ENCODE peak calls at places on chromosomes 13 and 19, in nine cellular contexts. S is PC-9, Y is astrocyte of the cerebellum, G is RWPE1, Q is lower lobe of right lung, I is right lobe of liver, P is AG09319, V is psoas muscle, E is PC-3. B is an unnamed sample.

GRCh38 chr19:18373407-18373891 is 12.5 kb upstream of the GDF15 start:
- DNase-seq in V (no peak), P (no peak), G (no peak), I (no peak), Y (no peak), Q (no peak), E (no peak), S (no peak), B (no peak)

GRCh38 chr19:351976-352625 is 7.5 kb upstream of the MIER2 start:
- DNase-seq in S (no peak), Q (no peak), G (no peak), V (no peak), P (no peak), E (no peak), I (no peak), Y (no peak), B (no peak)

GRCh38 chr13:82713681-82714405 is 1168.4 kb downstream of the SLITRK1 start:
- DNase-seq in P (no peak), V (no peak), S (no peak), G (no peak), Q (no peak), I (no peak), Y (peak; percentile 11), E (peak; percentile 28), B (no peak)

GRCh38 chr19:48713041-48713863 is 6.3 kb downstream of the MAMSTR start:
- DNase-seq in S (no peak), Y (no peak), Q (no peak), E (no peak), G (no peak), I (no peak), V (no peak), P (no peak), B (no peak)

GRCh38 chr13:108621421-108621820 is 8.0 kb upstream of the MYO16 start:
- DNase-seq in G (no peak), I (no peak), Y (no peak), E (peak; percentile 13), P (no peak), V (no peak), S (no peak), Q (no peak), B (no peak)

GRCh38 chr13:83730674-83731073 is 151.6 kb downstream of the SLITRK1 start:
- DNase-seq in P (no peak), G (no peak), V (no peak), Q (no peak), E (no peak), I (no peak), S (no peak), Y (no peak), B (no peak)

GRCh38 chr13:98470920-98471319 is 106.0 kb downstream of the STK24 start:
- DNase-seq in Y (no peak), G (no peak), I (no peak), P (no peak), Q (no peak), S (no peak), E (no peak), V (no peak), B (no peak)

GRCh38 chr19:29893606-29894284 is 48.3 kb upstream of the URI1 start:
- DNase-seq in Y (no peak), I (no peak), V (no peak), G (no peak), S (no peak), Q (no peak), P (no peak), E (no peak), B (no peak)

GRCh38 chr13:45931211-45931610 is 79.7 kb upstream of the SIAH3 start:
- DNase-seq in Y (no peak), V (no peak), S (no peak), E (no peak), P (no peak), I (no peak), G (no peak), Q (no peak), B (no peak)

GRCh38 chr19:54949412-54949811 is 2.1 kb upstream of the NLRP7 start:
- DNase-seq in V (no peak), Q (no peak), E (no peak), G (no peak), Y (no peak), P (no peak), S (no peak), I (no peak), B (no peak)

GRCh38 chr19:18055967-18056366 is 30.8 kb downstream of the IL12RB1 start:
- DNase-seq in I (no peak), S (no peak), G (no peak), P (no peak), Q (no peak), V (no peak), E (no peak), Y (no peak), B (no peak)

GRCh38 chr19:48396010-48396870 is 2.8 kb downstream of the GRIN2D start:
- DNase-seq in I (no peak), E (no peak), S (no peak), Q (no peak), V (no peak), Y (no peak), P (no peak), G (no peak), B (no peak)

GRCh38 chr13:47932953-47933687 is 68.0 kb downstream of the SUCLA2 start:
- DNase-seq in G (no peak), Q (no peak), Y (no peak), P (no peak), I (no peak), E (no peak), S (no peak), V (no peak), B (no peak)

GRCh38 chr19:15251749-15252397 is 19.6 kb upstream of the EPHX3 start:
- DNase-seq in E (peak; percentile 55), S (peak; percentile 78), I (no peak), Q (peak; percentile 66), V (peak; percentile 88), P (peak; percentile 92), Y (peak; percentile 94), G (peak; percentile 78), B (peak; percentile 93)

GRCh38 chr19:7230826-7231225 is 63.4 kb downstream of the INSR start:
- DNase-seq in P (no peak), G (no peak), E (no peak), V (peak; percentile 32), I (no peak), Y (no peak), Q (no peak), S (no peak), B (peak; percentile 46)

DNA sequence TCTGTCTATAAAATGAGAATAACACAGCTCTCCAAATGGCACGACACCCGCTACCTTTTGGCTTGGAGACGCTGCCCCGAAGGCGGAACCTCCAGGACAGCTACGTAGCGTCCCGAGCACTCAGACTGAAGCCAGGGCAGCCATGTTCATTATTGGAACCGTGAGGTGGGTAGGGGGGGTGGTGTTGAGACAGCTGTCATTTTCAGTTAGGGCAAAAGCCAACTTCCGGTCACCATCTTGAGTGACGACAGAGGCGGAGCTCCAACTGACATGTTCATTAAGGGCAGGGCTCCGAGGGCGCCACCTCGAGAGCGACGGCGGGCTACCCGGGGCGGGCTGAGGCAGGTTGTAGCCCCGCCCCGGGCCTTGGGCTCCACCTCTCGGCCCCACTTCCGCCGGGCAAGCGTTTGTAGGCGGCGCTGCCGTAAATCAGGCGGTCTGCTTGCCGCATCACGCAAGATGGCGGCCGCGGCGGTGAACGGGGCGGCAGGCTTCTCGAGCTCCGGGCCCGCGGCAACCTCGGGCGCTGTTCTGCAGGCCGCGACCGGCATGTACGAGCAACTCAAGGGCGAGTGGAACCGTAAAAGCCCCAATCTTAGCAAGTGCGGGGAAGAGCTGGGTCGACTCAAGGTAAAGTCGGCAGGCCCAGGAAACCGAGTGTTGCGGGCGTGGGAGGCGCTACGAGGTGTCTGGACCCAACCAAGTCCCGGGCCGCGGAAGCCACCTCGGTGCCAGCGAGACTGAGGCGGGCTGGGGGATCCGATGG is at the start of gene PSMD8:
- DNase-seq in Y (peak; percentile 91), P (peak; percentile 96), G (peak; percentile 97), E (peak; percentile 96), I (peak; percentile 99), Q (peak; percentile 100), S (peak; percentile 92), V (peak; percentile 99), B (peak; percentile 98)
- TF ChIP-seq CTCF in Y (peak; percentile 15), P (peak; percentile 20), G (no peak), E (peak; percentile 27), I (peak; percentile 51), Q (peak; percentile 48), S (peak; percentile 35), V (no peak), B (peak; percentile 18)

GRCh38 chr13:28685892-28686291 is 27.0 kb downstream of the POMP start:
- DNase-seq in G (no peak), V (no peak), S (no peak), I (no peak), P (no peak), E (no peak), Y (no peak), Q (no peak), B (no peak)
- TF ChIP-seq CTCF in G (no peak), V (no peak), S (no peak), I (no peak), P (no peak), E (no peak), Y (no peak), Q (no peak), B (no peak)

GRCh38 chr13:91579320-91579719 is 180.9 kb downstream of the GPC5 start:
- DNase-seq in P (no peak), Y (no peak), I (no peak), G (no peak), S (no peak), E (no peak), V (no peak), Q (no peak), B (no peak)

GRCh38 chr13:91574756-91575155 is 176.3 kb downstream of the GPC5 start:
- DNase-seq in I (no peak), V (no peak), Q (no peak), P (no peak), G (no peak), E (no peak), Y (peak; percentile 53), S (no peak), B (no peak)

GRCh38 chr13:91572439-91572838 is 174.0 kb downstream of the GPC5 start:
- DNase-seq in I (no peak), E (no peak), P (no peak), Y (no peak), V (no peak), Q (no peak), S (no peak), G (no peak), B (no peak)

GRCh38 chr13:91572944-91573535 is 174.6 kb downstream of the GPC5 start:
- DNase-seq in G (no peak), Y (no peak), I (no peak), P (no peak), V (no peak), E (peak; percentile 8), Q (no peak), S (no peak), B (no peak)

DNA sequence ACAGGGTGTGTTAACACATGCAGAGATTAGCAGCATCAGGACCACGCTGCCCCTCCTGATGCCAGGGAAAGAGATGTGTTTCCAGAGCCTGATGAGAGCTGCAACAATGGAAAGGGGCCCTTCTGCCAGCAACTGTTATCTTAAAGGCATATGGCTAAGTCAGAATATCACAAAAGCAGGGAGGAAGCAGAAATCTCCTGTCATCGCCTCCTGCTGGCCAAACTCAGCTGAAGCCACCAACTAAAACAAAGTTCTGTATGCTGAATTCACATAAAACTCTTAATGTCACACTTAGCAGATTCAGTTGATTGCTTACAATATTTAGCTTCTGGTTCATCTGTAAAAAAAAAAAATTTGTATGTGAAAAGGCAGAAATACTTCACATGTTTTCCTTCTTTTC is 178.2 kb downstream of the GPC5 start:
- DNase-seq in Q (no peak), Y (no peak), V (no peak), I (no peak), G (no peak), P (no peak), S (no peak), E (no peak), B (no peak)
- TF ChIP-seq CTCF in Q (no peak), Y (peak; percentile 17), V (no peak), I (no peak), G (no peak), P (no peak), S (peak; percentile 23), E (peak; percentile 22), B (no peak)

GRCh38 chr19:49862411-49863253 is 4.7 kb downstream of the PNKP start:
- DNase-seq in I (peak; percentile 36), V (no peak), G (no peak), P (no peak), Y (no peak), E (no peak), S (no peak), Q (peak; percentile 49), B (peak; percentile 18)
- TF ChIP-seq CTCF in I (no peak), V (no peak), G (no peak), P (peak; percentile 5), Y (peak; percentile 34), E (peak; percentile 66), S (peak; percentile 46), Q (no peak), B (no peak)